ENCODE peak calls at places on chromosomes 3 and 15, in seven cellular contexts. One of them, this sample, is unnamed.

GRCh38 chr3:160544837-160545236 is 20.5 kb downstream of the KPNA4 start:
- DNase-seq in CD8-positive, alpha-beta memory T cell: no peak
- DNase-seq in suprapubic skin: no peak
- DNase-seq in breast epithelium: no peak
- DNase-seq in H9: no peak
- DNase-seq in astrocyte: peak; percentile 27
- DNase-seq in vagina: no peak
- DNase-seq in this sample: no peak

GRCh38 chr3:27681249-27681748 is 40.8 kb downstream of the EOMES start:
- DNase-seq in astrocyte: peak; percentile 77
- DNase-seq in breast epithelium: no peak
- DNase-seq in vagina: no peak
- DNase-seq in H9: peak; percentile 50
- DNase-seq in suprapubic skin: no peak
- DNase-seq in CD8-positive, alpha-beta memory T cell: peak; percentile 19
- DNase-seq in this sample: peak; percentile 31

GRCh38 chr3:179606534-179607085 is 2.0 kb downstream of the NDUFB5 start:
- DNase-seq in CD8-positive, alpha-beta memory T cell: no peak
- DNase-seq in H9: no peak
- DNase-seq in vagina: no peak
- DNase-seq in suprapubic skin: no peak
- DNase-seq in breast epithelium: no peak
- DNase-seq in astrocyte: no peak
- DNase-seq in this sample: no peak

GRCh38 chr3:72078661-72079368 is 293.9 kb upstream of the PROK2 start:
- DNase-seq in suprapubic skin: no peak
- DNase-seq in CD8-positive, alpha-beta memory T cell: no peak
- DNase-seq in astrocyte: no peak
- DNase-seq in breast epithelium: no peak
- DNase-seq in H9: no peak
- DNase-seq in vagina: no peak
- DNase-seq in this sample: no peak

GRCh38 chr3:118628704-118629341 is 405.8 kb downstream of the IGSF11 start:
- DNase-seq in H9: peak; percentile 87
- DNase-seq in vagina: no peak
- DNase-seq in CD8-positive, alpha-beta memory T cell: no peak
- DNase-seq in suprapubic skin: no peak
- DNase-seq in breast epithelium: peak; percentile 40
- DNase-seq in astrocyte: peak; percentile 39
- DNase-seq in this sample: no peak

GRCh38 chr3:105812194-105812586 is 56.6 kb downstream of the CBLB start:
- DNase-seq in H9: no peak
- DNase-seq in breast epithelium: no peak
- DNase-seq in astrocyte: peak; percentile 69
- DNase-seq in vagina: no peak
- DNase-seq in CD8-positive, alpha-beta memory T cell: no peak
- DNase-seq in suprapubic skin: no peak
- DNase-seq in this sample: no peak

GRCh38 chr3:55402886-55403605 is 84.1 kb downstream of the WNT5A start:
- DNase-seq in vagina: no peak
- DNase-seq in breast epithelium: no peak
- DNase-seq in suprapubic skin: no peak
- DNase-seq in CD8-positive, alpha-beta memory T cell: no peak
- DNase-seq in H9: no peak
- DNase-seq in astrocyte: peak; percentile 34
- DNase-seq in this sample: no peak

GRCh38 chr3:15521573-15521965 is at the start of gene COLQ:
- DNase-seq in CD8-positive, alpha-beta memory T cell: no peak
- DNase-seq in H9: peak; percentile 44
- DNase-seq in astrocyte: no peak
- DNase-seq in vagina: no peak
- DNase-seq in suprapubic skin: no peak
- DNase-seq in breast epithelium: no peak
- DNase-seq in this sample: no peak

GRCh38 chr15:66216806-66217205 is 36.7 kb downstream of the MEGF11 start:
- DNase-seq in suprapubic skin: no peak
- DNase-seq in H9: no peak
- DNase-seq in astrocyte: no peak
- DNase-seq in vagina: no peak
- DNase-seq in breast epithelium: no peak
- DNase-seq in CD8-positive, alpha-beta memory T cell: no peak
- DNase-seq in this sample: no peak

GRCh38 chr3:152688313-152688712 is 146.6 kb upstream of the P2RY1 start:
- DNase-seq in suprapubic skin: no peak
- DNase-seq in astrocyte: no peak
- DNase-seq in breast epithelium: no peak
- DNase-seq in H9: peak; percentile 37
- DNase-seq in CD8-positive, alpha-beta memory T cell: no peak
- DNase-seq in vagina: no peak
- DNase-seq in this sample: no peak

GRCh38 chr3:151896662-151897012 is 23.2 kb downstream of the SUCNR1 start:
- DNase-seq in vagina: no peak
- DNase-seq in CD8-positive, alpha-beta memory T cell: no peak
- DNase-seq in suprapubic skin: no peak
- DNase-seq in breast epithelium: no peak
- DNase-seq in H9: no peak
- DNase-seq in astrocyte: peak; percentile 57
- DNase-seq in this sample: no peak

GRCh38 chr3:18438586-18438985 is 13.4 kb upstream of the SATB1 start:
- DNase-seq in vagina: no peak
- DNase-seq in astrocyte: no peak
- DNase-seq in suprapubic skin: no peak
- DNase-seq in CD8-positive, alpha-beta memory T cell: peak; percentile 48
- DNase-seq in H9: no peak
- DNase-seq in breast epithelium: no peak
- DNase-seq in this sample: peak; percentile 87

GRCh38 chr3:18194431-18194830 is 230.7 kb downstream of the SATB1 start:
- DNase-seq in suprapubic skin: no peak
- DNase-seq in vagina: no peak
- DNase-seq in CD8-positive, alpha-beta memory T cell: no peak
- DNase-seq in breast epithelium: no peak
- DNase-seq in astrocyte: no peak
- DNase-seq in H9: no peak
- DNase-seq in this sample: no peak

GRCh38 chr3:50321146-50321843 is 1.2 kb downstream of the HYAL2 start:
- DNase-seq in CD8-positive, alpha-beta memory T cell: peak; percentile 73
- DNase-seq in breast epithelium: peak; percentile 87
- DNase-seq in H9: peak; percentile 94
- DNase-seq in astrocyte: peak; percentile 79
- DNase-seq in suprapubic skin: peak; percentile 92
- DNase-seq in vagina: no peak
- DNase-seq in this sample: peak; percentile 84

GRCh38 chr15:98801234-98801561 is 152.9 kb downstream of the IGF1R start:
- DNase-seq in suprapubic skin: no peak
- DNase-seq in breast epithelium: no peak
- DNase-seq in CD8-positive, alpha-beta memory T cell: no peak
- DNase-seq in astrocyte: no peak
- DNase-seq in vagina: peak; percentile 70
- DNase-seq in H9: peak; percentile 59
- DNase-seq in this sample: no peak

GRCh38 chr3:180789774-180790173 is 110.5 kb upstream of the CCDC39 start:
- DNase-seq in H9: no peak
- DNase-seq in breast epithelium: no peak
- DNase-seq in vagina: no peak
- DNase-seq in astrocyte: no peak
- DNase-seq in suprapubic skin: no peak
- DNase-seq in CD8-positive, alpha-beta memory T cell: no peak
- DNase-seq in this sample: no peak

GRCh38 chr3:134242649-134243637 is 7.7 kb downstream of the RYK start:
- DNase-seq in H9: no peak
- DNase-seq in breast epithelium: no peak
- DNase-seq in CD8-positive, alpha-beta memory T cell: no peak
- DNase-seq in vagina: no peak
- DNase-seq in astrocyte: peak; percentile 89
- DNase-seq in suprapubic skin: no peak
- DNase-seq in this sample: no peak

GRCh38 chr3:43477600-43477999 is 144.2 kb downstream of the ANO10 start:
- DNase-seq in CD8-positive, alpha-beta memory T cell: peak; percentile 51
- DNase-seq in suprapubic skin: no peak
- DNase-seq in vagina: no peak
- DNase-seq in breast epithelium: no peak
- DNase-seq in astrocyte: no peak
- DNase-seq in H9: no peak
- DNase-seq in this sample: peak; percentile 88

GRCh38 chr15:50252556-50252955 is 13.0 kb downstream of the HDC start:
- DNase-seq in breast epithelium: no peak
- DNase-seq in vagina: no peak
- DNase-seq in suprapubic skin: no peak
- DNase-seq in astrocyte: no peak
- DNase-seq in H9: no peak
- DNase-seq in CD8-positive, alpha-beta memory T cell: no peak
- DNase-seq in this sample: no peak

GRCh38 chr3:127786358-127787070 is 35.8 kb downstream of the MGLL start:
- DNase-seq in breast epithelium: peak; percentile 46
- DNase-seq in H9: no peak
- DNase-seq in suprapubic skin: peak; percentile 89
- DNase-seq in astrocyte: peak; percentile 38
- DNase-seq in vagina: no peak
- DNase-seq in CD8-positive, alpha-beta memory T cell: no peak
- DNase-seq in this sample: no peak

GRCh38 chr3:133833880-133834620 is 28.4 kb downstream of the SRPRB start:
- DNase-seq in CD8-positive, alpha-beta memory T cell: no peak
- DNase-seq in suprapubic skin: no peak
- DNase-seq in breast epithelium: no peak
- DNase-seq in vagina: peak; percentile 58
- DNase-seq in H9: peak; percentile 3
- DNase-seq in astrocyte: no peak
- DNase-seq in this sample: no peak

GRCh38 chr3:60588806-60589205 is 662.4 kb downstream of the FHIT start:
- DNase-seq in astrocyte: peak; percentile 81
- DNase-seq in vagina: no peak
- DNase-seq in CD8-positive, alpha-beta memory T cell: no peak
- DNase-seq in breast epithelium: no peak
- DNase-seq in suprapubic skin: no peak
- DNase-seq in H9: no peak
- DNase-seq in this sample: no peak

GRCh38 chr3:134917631-134918030 is 122.6 kb downstream of the EPHB1 start:
- DNase-seq in CD8-positive, alpha-beta memory T cell: no peak
- DNase-seq in astrocyte: no peak
- DNase-seq in suprapubic skin: no peak
- DNase-seq in H9: no peak
- DNase-seq in breast epithelium: no peak
- DNase-seq in vagina: no peak
- DNase-seq in this sample: no peak

DNA sequence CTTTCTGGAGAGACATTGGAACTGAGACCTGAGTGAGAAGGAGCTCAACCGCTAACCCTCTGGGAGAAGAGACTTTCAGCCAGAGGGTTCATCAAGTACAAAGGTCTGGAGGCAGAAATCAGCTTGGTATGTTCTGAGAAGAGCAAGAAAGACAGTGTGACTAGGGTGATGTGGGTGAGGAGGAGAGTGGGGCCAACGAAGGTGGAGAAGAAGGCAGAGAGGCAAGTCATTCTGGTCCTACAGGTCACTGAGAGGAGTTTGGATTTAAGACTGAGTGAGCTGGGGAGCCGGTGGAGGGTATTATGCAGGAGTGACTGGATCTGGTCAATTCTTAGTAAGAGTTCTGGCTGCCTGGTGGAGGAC is 12.2 kb downstream of the XIRP1 start:
- DNase-seq in CD8-positive, alpha-beta memory T cell: no peak
- DNase-seq in breast epithelium: no peak
- DNase-seq in suprapubic skin: no peak
- DNase-seq in astrocyte: no peak
- DNase-seq in vagina: no peak
- DNase-seq in H9: no peak
- DNase-seq in this sample: no peak
- H3K27ac ChIP-seq in CD8-positive, alpha-beta memory T cell: peak overlapping the region; percentile 57
- H3K27ac ChIP-seq in breast epithelium: peak overlapping the region; percentile 93
- H3K27ac ChIP-seq in suprapubic skin: peak overlapping the region; percentile 47
- H3K27ac ChIP-seq in astrocyte: no peak overlapping the region
- H3K27ac ChIP-seq in vagina: peak overlapping the region; percentile 91
- H3K27ac ChIP-seq in H9: no peak overlapping the region
- H3K27ac ChIP-seq in this sample: peak overlapping the region; percentile 54

GRCh38 chr3:8486434-8486833 is 15.2 kb upstream of the LMCD1 start:
- DNase-seq in breast epithelium: no peak
- DNase-seq in vagina: no peak
- DNase-seq in CD8-positive, alpha-beta memory T cell: no peak
- DNase-seq in suprapubic skin: no peak
- DNase-seq in H9: no peak
- DNase-seq in astrocyte: no peak
- DNase-seq in this sample: no peak

GRCh38 chr3:8488877-8489865 is 12.5 kb upstream of the LMCD1 start:
- DNase-seq in breast epithelium: no peak
- DNase-seq in vagina: no peak
- DNase-seq in suprapubic skin: no peak
- DNase-seq in astrocyte: no peak
- DNase-seq in CD8-positive, alpha-beta memory T cell: no peak
- DNase-seq in H9: no peak
- DNase-seq in this sample: no peak

GRCh38 chr3:8486945-8487344 is 14.7 kb upstream of the LMCD1 start:
- DNase-seq in astrocyte: no peak
- DNase-seq in CD8-positive, alpha-beta memory T cell: no peak
- DNase-seq in breast epithelium: no peak
- DNase-seq in H9: no peak
- DNase-seq in suprapubic skin: no peak
- DNase-seq in vagina: no peak
- DNase-seq in this sample: no peak

GRCh38 chr3:8490079-8490552 is 11.5 kb upstream of the LMCD1 start:
- DNase-seq in suprapubic skin: no peak
- DNase-seq in CD8-positive, alpha-beta memory T cell: no peak
- DNase-seq in H9: no peak
- DNase-seq in astrocyte: peak; percentile 98
- DNase-seq in breast epithelium: no peak
- DNase-seq in vagina: no peak
- DNase-seq in this sample: no peak

DNA sequence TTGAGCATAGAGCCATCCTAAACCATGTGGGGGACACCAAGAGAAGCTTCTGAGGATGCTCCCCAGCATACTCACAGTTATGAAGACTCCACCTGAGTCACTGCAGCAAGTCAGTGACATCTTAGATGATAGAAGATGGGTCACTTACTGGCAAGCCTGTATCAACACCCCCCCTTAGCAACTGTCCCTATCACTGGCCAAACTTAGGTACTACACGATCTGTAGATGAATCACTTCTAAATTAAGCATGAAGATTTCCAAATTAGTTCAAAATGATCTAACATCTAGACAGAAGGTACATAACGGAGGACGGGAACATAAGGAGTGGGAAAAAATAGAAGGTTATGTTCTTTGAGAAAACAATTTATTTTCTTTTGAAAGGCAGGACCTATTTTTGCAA is 13.2 kb upstream of the LMCD1 start:
- DNase-seq in breast epithelium: no peak
- DNase-seq in CD8-positive, alpha-beta memory T cell: no peak
- DNase-seq in vagina: no peak
- DNase-seq in suprapubic skin: no peak
- DNase-seq in astrocyte: peak; percentile 56
- DNase-seq in H9: no peak
- DNase-seq in this sample: no peak
- H3K4me1 ChIP-seq in breast epithelium: no peaks in the 10 kb centered on the region
- H3K4me1 ChIP-seq in CD8-positive, alpha-beta memory T cell: no peaks in the 10 kb centered on the region
- H3K4me1 ChIP-seq in vagina: peaks cover 29% of the 10 kb centered on the region
- H3K4me1 ChIP-seq in suprapubic skin: peaks cover 26% of the 10 kb centered on the region
- H3K4me1 ChIP-seq in astrocyte: peaks cover 44% of the 10 kb centered on the region
- H3K4me1 ChIP-seq in H9: no peaks in the 10 kb centered on the region
- H3K4me1 ChIP-seq in this sample: peaks cover 5% of the 10 kb centered on the region

GRCh38 chr3:66534304-66534703 is 33.5 kb upstream of the LRIG1 start:
- DNase-seq in breast epithelium: no peak
- DNase-seq in astrocyte: no peak
- DNase-seq in CD8-positive, alpha-beta memory T cell: no peak
- DNase-seq in suprapubic skin: no peak
- DNase-seq in H9: no peak
- DNase-seq in vagina: no peak
- DNase-seq in this sample: no peak
- H3K9me3 ChIP-seq in breast epithelium: no peaks in the 10 kb centered on the region
- H3K9me3 ChIP-seq in astrocyte: no peaks in the 10 kb centered on the region
- H3K9me3 ChIP-seq in CD8-positive, alpha-beta memory T cell: no peaks in the 10 kb centered on the region
- H3K9me3 ChIP-seq in suprapubic skin: no peaks in the 10 kb centered on the region
- H3K9me3 ChIP-seq in H9: no peaks in the 10 kb centered on the region
- H3K9me3 ChIP-seq in vagina: no peaks in the 10 kb centered on the region
- H3K9me3 ChIP-seq in this sample: no peaks in the 10 kb centered on the region

GRCh38 chr15:77126927-77127326 is 56.0 kb upstream of the TSPAN3 start:
- DNase-seq in suprapubic skin: no peak
- DNase-seq in CD8-positive, alpha-beta memory T cell: no peak
- DNase-seq in breast epithelium: no peak
- DNase-seq in H9: no peak
- DNase-seq in astrocyte: no peak
- DNase-seq in vagina: no peak
- DNase-seq in this sample: no peak
- H3K27ac ChIP-seq in suprapubic skin: no peak overlapping the region
- H3K27ac ChIP-seq in CD8-positive, alpha-beta memory T cell: no peak overlapping the region
- H3K27ac ChIP-seq in breast epithelium: no peak overlapping the region
- H3K27ac ChIP-seq in H9: no peak overlapping the region
- H3K27ac ChIP-seq in astrocyte: no peak overlapping the region
- H3K27ac ChIP-seq in vagina: no peak overlapping the region
- H3K27ac ChIP-seq in this sample: no peak overlapping the region

This sample was measured in CD4-positive, alpha-beta memory T cell.